ENCODE peak calls at places on chromosome 17, in four cellular contexts. P, L, W and Z are unnamed samples.

GRCh38 chr17:64627797-64628196 is 34.3 kb downstream of the SMURF2 start:
- ATAC-seq in P (no peak), W (no peak), L (no peak), Z (no peak)

GRCh38 chr17:74775409-74776043 is 619 bp downstream of the NAT9 start:
- ATAC-seq in W (no peak), P (no peak), L (no peak), Z (no peak)

GRCh38 chr17:74198694-74199093 is 4.8 kb upstream of the RPL38 start:
- ATAC-seq in P (no peak), L (no peak), W (no peak), Z (no peak)

GRCh38 chr17:19723967-19724366 is 7.6 kb upstream of the SLC47A2 start:
- ATAC-seq in P (no peak), L (no peak), W (no peak), Z (no peak)

GRCh38 chr17:33526753-33527152 is 233.7 kb upstream of the ASIC2 start:
- ATAC-seq in L (no peak), P (no peak), W (no peak), Z (no peak)

GRCh38 chr17:44014133-44014436 is 678 bp downstream of the TMEM101 start:
- ATAC-seq in W (no peak), P (peak; percentile 14), L (peak; percentile 12), Z (no peak)

GRCh38 chr17:67232441-67232840 is 12.6 kb downstream of the HELZ start:
- ATAC-seq in W (no peak), L (no peak), P (no peak), Z (no peak)

GRCh38 chr17:14748036-14748715 is 447.3 kb downstream of the HS3ST3B1 start:
- ATAC-seq in W (no peak), L (no peak), P (peak; percentile 35), Z (no peak)

GRCh38 chr17:18925187-18925586 is 26.8 kb upstream of the SLC5A10 start:
- ATAC-seq in P (no peak), L (no peak), W (no peak), Z (no peak)

GRCh38 chr17:83053779-83054451 is 25.5 kb upstream of the METRNL start:
- ATAC-seq in P (peak; percentile 11), W (no peak), L (no peak), Z (no peak)

GRCh38 chr17:21530311-21530710 is 154.2 kb downstream of the KCNJ12 start:
- ATAC-seq in P (no peak), W (no peak), L (no peak), Z (no peak)

GRCh38 chr17:40068917-40069750 is 6.4 kb downstream of the THRA start:
- ATAC-seq in P (peak; percentile 79), W (peak; percentile 47), L (peak; percentile 2), Z (peak; percentile 77)

GRCh38 chr17:7476474-7476873 is 3.0 kb downstream of the ZBTB4 start:
- ATAC-seq in P (no peak), W (peak; percentile 6), L (peak; percentile 26), Z (no peak)

GRCh38 chr17:57408064-57408811 is 151.9 kb downstream of the MSI2 start:
- ATAC-seq in L (no peak), P (no peak), W (no peak), Z (no peak)

GRCh38 chr17:78664476-78665384 is 87.5 kb upstream of the DNAH17 start:
- ATAC-seq in W (no peak), P (peak; percentile 16), L (no peak), Z (peak; percentile 9)

GRCh38 chr17:68491864-68492263 is 20.4 kb upstream of the PRKAR1A start:
- ATAC-seq in W (no peak), L (no peak), P (peak; percentile 11), Z (no peak)

GRCh38 chr17:49632201-49632600 is 45.7 kb downstream of the SPOP start:
- ATAC-seq in W (no peak), L (no peak), P (no peak), Z (no peak)

GRCh38 chr17:40017422-40018080 is 2.3 kb downstream of the CSF3 start:
- ATAC-seq in W (no peak), P (no peak), L (no peak), Z (no peak)

GRCh38 chr17:72714357-72714966 is 378.0 kb downstream of the SLC39A11 start:
- ATAC-seq in L (no peak), W (no peak), P (no peak), Z (no peak)

GRCh38 chr17:64118452-64118979 is 11.4 kb downstream of the ERN1 start:
- ATAC-seq in P (peak; percentile 78), W (peak; percentile 85), L (no peak), Z (peak; percentile 59)

GRCh38 chr17:60493847-60494321 is 32.2 kb downstream of the APPBP2 start:
- ATAC-seq in P (no peak), L (no peak), W (no peak), Z (no peak)

GRCh38 chr17:50539762-50540440 is 7.1 kb upstream of the SPATA20 start:
- ATAC-seq in P (no peak), L (no peak), W (no peak), Z (no peak)

GRCh38 chr17:6070280-6070894 is at the start of gene WSCD1:
- ATAC-seq in L (peak; percentile 72), W (no peak), P (peak; percentile 40), Z (peak; percentile 72)

GRCh38 chr17:74712756-74713155 is at the start of gene CD300LF:
- ATAC-seq in W (no peak), L (no peak), P (peak; percentile 89), Z (no peak)

GRCh38 chr17:66450008-66450856 is 147.8 kb downstream of the PRKCA start:
- ATAC-seq in W (no peak), L (no peak), P (no peak), Z (no peak)

GRCh38 chr17:3575506-3575905 is 17.9 kb upstream of the TRPV3 start:
- ATAC-seq in P (peak; percentile 44), W (no peak), L (peak; percentile 57), Z (peak; percentile 68)

GRCh38 chr17:57158795-57159194 is 73.7 kb downstream of the AKAP1 start:
- ATAC-seq in P (no peak), L (no peak), W (no peak), Z (no peak)

GRCh38 chr17:8606415-8606814 is 24.1 kb downstream of the MYH10 start:
- ATAC-seq in L (no peak), W (no peak), P (no peak), Z (no peak)

GRCh38 chr17:82978765-82979349 is 100.6 kb upstream of the METRNL start:
- ATAC-seq in P (peak; percentile 75), L (no peak), W (no peak), Z (no peak)

GRCh38 chr17:41535764-41536481 is 7.8 kb upstream of the KRT19 start:
- ATAC-seq in L (no peak), P (no peak), W (no peak), Z (no peak)

GRCh38 chr17:80650339-80650672 is 105.7 kb downstream of the RPTOR start:
- ATAC-seq in P (no peak), W (peak; percentile 53), L (peak; percentile 27), Z (no peak)

GRCh38 chr17:74759941-74760340 is 11.5 kb downstream of the NHERF1 start:
- ATAC-seq in P (no peak), L (no peak), W (peak; percentile 34), Z (no peak)

GRCh38 chr17:56887552-56888467 is 26.0 kb downstream of the TRIM25 start:
- ATAC-seq in L (no peak), P (no peak), W (peak; percentile 45), Z (no peak)

GRCh38 chr17:75877752-75878173 is 618 bp downstream of the TRIM47 start:
- ATAC-seq in P (peak; percentile 83), L (peak; percentile 60), W (peak; percentile 65), Z (peak; percentile 75)
- TF ChIP-seq POLR2A in P (no peak), L (peak; percentile 18), W (no peak), Z (peak; percentile 7)

DNA sequence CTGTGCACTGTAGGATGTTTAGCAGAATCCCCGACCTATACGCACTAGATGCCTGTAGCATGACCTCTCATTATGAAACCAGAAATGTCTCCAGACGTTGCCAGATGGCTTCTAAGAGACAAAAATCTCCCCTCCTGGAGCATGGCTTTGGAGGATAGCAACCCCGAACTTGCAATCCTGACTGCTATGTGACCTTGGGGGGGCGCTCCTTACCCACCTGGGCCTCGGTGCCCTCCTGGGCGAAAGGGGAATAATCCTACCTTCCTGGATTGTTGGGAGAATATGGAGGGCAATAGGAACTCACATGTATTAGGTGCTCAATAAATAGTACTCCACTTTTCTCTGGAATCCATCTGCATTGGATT is 8.1 kb downstream of the MRM1 start:
- ATAC-seq in P (no peak), L (no peak), W (no peak), Z (no peak)
- TF ChIP-seq EP300 in P (no peak), L (no peak), W (no peak), Z (no peak)

GRCh38 chr17:17796787-17797061 is 40.1 kb downstream of the SREBF1 start:
- ATAC-seq in L (no peak), W (no peak), P (no peak), Z (no peak)

GRCh38 chr17:17798573-17799255 is 38.1 kb downstream of the SREBF1 start:
- ATAC-seq in W (no peak), P (no peak), L (peak; percentile 8), Z (no peak)

GRCh38 chr17:17795946-17796786 is 40.6 kb downstream of the SREBF1 start:
- ATAC-seq in P (no peak), W (no peak), L (no peak), Z (no peak)

GRCh38 chr17:17797119-17797809 is 39.5 kb downstream of the SREBF1 start:
- ATAC-seq in L (no peak), P (no peak), W (no peak), Z (no peak)

GRCh38 chr17:17798010-17798556 is 38.7 kb downstream of the SREBF1 start:
- ATAC-seq in W (no peak), P (no peak), L (no peak), Z (no peak)
- H3K27ac ChIP-seq in W (no peak overlapping the region), P (no peak overlapping the region), L (no peak overlapping the region), Z (no peak overlapping the region)

GRCh38 chr17:32484041-32484461 is 2.7 kb upstream of the CDK5R1 start:
- ATAC-seq in P (no peak), L (no peak), W (no peak), Z (no peak)

GRCh38 chr17:32482568-32483320 is 4.0 kb upstream of the CDK5R1 start:
- ATAC-seq in P (no peak), W (no peak), L (no peak), Z (no peak)

GRCh38 chr17:32485261-32485955 is 1.4 kb upstream of the CDK5R1 start:
- ATAC-seq in W (no peak), P (no peak), L (no peak), Z (no peak)

GRCh38 chr17:32484628-32485027 is 2.2 kb upstream of the CDK5R1 start:
- ATAC-seq in W (no peak), P (no peak), L (no peak), Z (no peak)

GRCh38 chr17:32483451-32484019 is 3.3 kb upstream of the CDK5R1 start:
- ATAC-seq in W (peak; percentile 78), P (peak; percentile 61), L (peak; percentile 50), Z (peak; percentile 36)
- TF ChIP-seq POLR2A in W (peak; percentile 71), P (no peak), L (no peak), Z (no peak)

GRCh38 chr17:28951991-28952975 is 965 bp upstream of the PHF12 start:
- ATAC-seq in L (peak; percentile 75), P (peak; percentile 90), W (peak; percentile 83), Z (peak; percentile 89)
- TF ChIP-seq EP300 in L (no peak), P (peak; percentile 56), W (no peak), Z (no peak)

DNA sequence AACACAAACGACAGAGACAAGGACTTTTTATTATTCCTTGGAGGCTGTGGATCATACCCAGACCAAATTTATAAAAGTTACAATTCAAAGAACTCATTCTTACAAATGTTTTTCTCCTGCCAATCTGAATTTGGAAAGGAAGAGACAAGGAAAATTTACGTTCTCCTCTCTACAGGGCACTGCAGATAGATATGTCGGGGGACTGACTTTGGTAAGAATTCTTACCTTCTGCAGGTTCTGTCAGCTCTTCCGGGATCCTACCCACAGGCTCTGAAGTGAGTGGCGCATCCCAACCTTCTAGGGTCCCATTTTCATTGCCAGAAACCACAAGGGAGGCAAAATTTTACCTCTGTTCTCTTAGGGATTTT is 2.2 kb upstream of the SLFN12L start:
- ATAC-seq in P (no peak), L (no peak), W (peak; percentile 32), Z (no peak)
- H3K27ac ChIP-seq in P (peak overlapping the region; percentile 89), L (no peak overlapping the region), W (no peak overlapping the region), Z (no peak overlapping the region)